ENCODE peak calls at places on chromosomes 13 and 19, in four cellular contexts. V is upper lobe of left lung; J is activated CD4-positive, alpha-beta T cell treated with anti-CD3 and anti-CD28 coated beads, Interleukin-2, amount 50 U/mL, for 24 hours; S is activated naive CD8-positive, alpha-beta T cell treated with anti-CD3 and anti-CD28 coated beads, Interleukin-2, amount 50 U/mL, for 24 hours. I is an unnamed sample.

GRCh38 chr13:80337706-80338105 is 3.2 kb downstream of the SPRY2 start:
- DNase-seq in S (no peak), J (no peak), V (no peak), I (no peak)

GRCh38 chr19:1744133-1744665 is 9.1 kb upstream of the ONECUT3 start:
- DNase-seq in V (no peak), S (no peak), J (no peak), I (no peak)

GRCh38 chr19:7605490-7606222 is 10.0 kb downstream of the CAMSAP3 start:
- DNase-seq in V (no peak), J (no peak), S (peak; percentile 44), I (no peak)

GRCh38 chr13:112074139-112074710 is 7.3 kb downstream of the SOX1 start:
- DNase-seq in S (no peak), J (no peak), V (no peak), I (no peak)

GRCh38 chr13:113874177-113874576 is 10.3 kb upstream of the GAS6 start:
- DNase-seq in V (no peak), S (no peak), J (no peak), I (no peak)

GRCh38 chr19:5434970-5435641 is 20.1 kb upstream of the ZNRF4 start:
- DNase-seq in J (no peak), S (peak; percentile 61), V (no peak), I (no peak)

GRCh38 chr13:42762251-42762650 is 19.1 kb upstream of the FAM216B start:
- DNase-seq in J (no peak), V (no peak), S (no peak), I (no peak)

GRCh38 chr13:45055902-45056648 is 64.2 kb upstream of the GTF2F2 start:
- DNase-seq in J (no peak), V (no peak), S (peak; percentile 44), I (no peak)

GRCh38 chr13:24659239-24659638 is 21.0 kb upstream of the ATP12A start:
- DNase-seq in J (no peak), V (no peak), S (no peak), I (no peak)

GRCh38 chr19:45117167-45117594 is 24.2 kb downstream of the PPP1R37 start:
- DNase-seq in J (peak; percentile 16), S (peak; percentile 79), V (no peak), I (no peak)

GRCh38 chr19:33390120-33390907 is 16.8 kb downstream of the CEBPG start:
- DNase-seq in J (no peak), S (no peak), V (peak; percentile 88), I (no peak)

GRCh38 chr19:34974631-34975030 is 10.6 kb upstream of the ZNF792 start:
- DNase-seq in V (no peak), J (no peak), S (no peak), I (no peak)

GRCh38 chr19:34575206-34575605 is 93.6 kb downstream of the WTIP start:
- DNase-seq in J (no peak), S (no peak), V (no peak), I (no peak)

GRCh38 chr13:112752711-112753541 is 63.1 kb downstream of the ATP11A start:
- DNase-seq in S (peak; percentile 23), J (no peak), V (no peak), I (no peak)

GRCh38 chr19:10421240-10421948 is 1.1 kb downstream of the PDE4A start:
- DNase-seq in J (no peak), V (no peak), S (peak; percentile 35), I (no peak)

GRCh38 chr13:110275931-110276552 is 30.9 kb downstream of the COL4A1 start:
- DNase-seq in V (no peak), J (no peak), S (no peak), I (no peak)

GRCh38 chr19:5018224-5019015 is 49.5 kb downstream of the KDM4B start:
- DNase-seq in J (no peak), V (no peak), S (no peak), I (no peak)

GRCh38 chr13:108214511-108215383 is 589 bp downstream of the LIG4 start:
- DNase-seq in J (no peak), V (peak; percentile 49), S (peak; percentile 7), I (no peak)

GRCh38 chr19:55384576-55385235 is 614 bp upstream of the TMEM238 start:
- DNase-seq in J (peak; percentile 30), V (no peak), S (peak; percentile 51), I (no peak)

GRCh38 chr19:10152100-10152499 is 32.4 kb upstream of the EIF3G start:
- DNase-seq in S (no peak), V (no peak), J (no peak), I (no peak)

GRCh38 chr13:113093580-113094409 is 11.8 kb upstream of the F7 start:
- DNase-seq in V (peak; percentile 66), S (no peak), J (no peak), I (no peak)

GRCh38 chr13:105735269-105735668 is 800.2 kb downstream of the EFNB2 start:
- DNase-seq in S (no peak), J (no peak), V (no peak), I (no peak)

GRCh38 chr13:38309397-38309796 is 40.3 kb upstream of the UFM1 start:
- DNase-seq in V (no peak), J (no peak), S (no peak), I (no peak)

GRCh38 chr13:32206097-32206740 is 108.9 kb downstream of the ZAR1L start:
- DNase-seq in V (no peak), S (no peak), J (no peak), I (no peak)

GRCh38 chr19:1026189-1027019 is at the start of gene CNN2:
- DNase-seq in S (peak; percentile 77), J (peak; percentile 49), V (peak; percentile 97), I (peak; percentile 80)

GRCh38 chr19:6963937-6964336 is 57.3 kb downstream of the MBD3L2B start:
- DNase-seq in S (peak; percentile 50), J (no peak), V (no peak), I (no peak)

GRCh38 chr19:37217533-37217854 is 520 bp upstream of the ZNF383 start:
- DNase-seq in J (no peak), V (no peak), S (no peak), I (no peak)

GRCh38 chr13:59623516-59623915 is 540.2 kb downstream of the DIAPH3 start:
- DNase-seq in J (no peak), S (no peak), V (no peak), I (no peak)

GRCh38 chr19:1441677-1442438 is 3.7 kb downstream of the RPS15 start:
- DNase-seq in S (no peak), V (peak; percentile 64), J (no peak), I (no peak)